ENCODE peak calls at places on chromosomes 4 and X, in eight cellular contexts. One of them, this sample, is unnamed.

GRCh38 chr4:8863759-8864682 is 7.6 kb downstream of the HMX1 start:
- DNase-seq in uterus: no peak
- DNase-seq in heart left ventricle: peak; percentile 20
- DNase-seq in pancreas: no peak
- DNase-seq in lower lobe of right lung: no peak
- DNase-seq in adrenal gland: no peak
- DNase-seq in fibroblast of lung: no peak
- DNase-seq in CD8-positive, alpha-beta T cell: no peak
- DNase-seq in this sample: no peak

GRCh38 chrX:153692611-153693156 is 5.0 kb downstream of the SLC6A8 start:
- DNase-seq in uterus: no peak
- DNase-seq in heart left ventricle: no peak
- DNase-seq in pancreas: no peak
- DNase-seq in lower lobe of right lung: no peak
- DNase-seq in adrenal gland: no peak
- DNase-seq in fibroblast of lung: no peak
- DNase-seq in CD8-positive, alpha-beta T cell: no peak
- DNase-seq in this sample: no peak

GRCh38 chrX:69556094-69557011 is 52.2 kb downstream of the NALF2 start:
- DNase-seq in uterus: peak; percentile 43
- DNase-seq in heart left ventricle: no peak
- DNase-seq in pancreas: no peak
- DNase-seq in lower lobe of right lung: no peak
- DNase-seq in adrenal gland: peak; percentile 92
- DNase-seq in fibroblast of lung: peak; percentile 26
- DNase-seq in CD8-positive, alpha-beta T cell: no peak
- DNase-seq in this sample: no peak

GRCh38 chrX:118116308-118117068 is at the start of gene KLHL13:
- DNase-seq in uterus: peak; percentile 54
- DNase-seq in heart left ventricle: peak; percentile 57
- DNase-seq in pancreas: peak; percentile 67
- DNase-seq in lower lobe of right lung: peak; percentile 27
- DNase-seq in adrenal gland: peak; percentile 52
- DNase-seq in fibroblast of lung: peak; percentile 39
- DNase-seq in CD8-positive, alpha-beta T cell: no peak
- DNase-seq in this sample: no peak

GRCh38 chr4:161702287-161702686 is 461.5 kb downstream of the FSTL5 start:
- DNase-seq in uterus: no peak
- DNase-seq in heart left ventricle: no peak
- DNase-seq in pancreas: no peak
- DNase-seq in lower lobe of right lung: no peak
- DNase-seq in adrenal gland: no peak
- DNase-seq in fibroblast of lung: no peak
- DNase-seq in CD8-positive, alpha-beta T cell: no peak
- DNase-seq in this sample: no peak

GRCh38 chr4:117156806-117157205 is 71.4 kb upstream of the TRAM1L1 start:
- DNase-seq in uterus: no peak
- DNase-seq in heart left ventricle: no peak
- DNase-seq in pancreas: no peak
- DNase-seq in lower lobe of right lung: no peak
- DNase-seq in adrenal gland: no peak
- DNase-seq in fibroblast of lung: no peak
- DNase-seq in CD8-positive, alpha-beta T cell: no peak
- DNase-seq in this sample: no peak

GRCh38 chr4:126269106-126269505 is 954.4 kb downstream of the FAT4 start:
- DNase-seq in uterus: no peak
- DNase-seq in heart left ventricle: no peak
- DNase-seq in pancreas: no peak
- DNase-seq in lower lobe of right lung: no peak
- DNase-seq in adrenal gland: no peak
- DNase-seq in fibroblast of lung: peak; percentile 35
- DNase-seq in CD8-positive, alpha-beta T cell: no peak
- DNase-seq in this sample: no peak

GRCh38 chr4:158461336-158461735 is 60.3 kb upstream of the RXFP1 start:
- DNase-seq in uterus: no peak
- DNase-seq in heart left ventricle: no peak
- DNase-seq in pancreas: no peak
- DNase-seq in lower lobe of right lung: no peak
- DNase-seq in adrenal gland: no peak
- DNase-seq in fibroblast of lung: no peak
- DNase-seq in CD8-positive, alpha-beta T cell: no peak
- DNase-seq in this sample: no peak

GRCh38 chr4:78922207-78922606 is 17.0 kb downstream of the PAQR3 start:
- DNase-seq in uterus: no peak
- DNase-seq in heart left ventricle: no peak
- DNase-seq in pancreas: no peak
- DNase-seq in lower lobe of right lung: no peak
- DNase-seq in adrenal gland: no peak
- DNase-seq in fibroblast of lung: peak; percentile 28
- DNase-seq in CD8-positive, alpha-beta T cell: no peak
- DNase-seq in this sample: no peak

GRCh38 chr4:31458813-31459212 is 738.6 kb downstream of the PCDH7 start:
- DNase-seq in uterus: no peak
- DNase-seq in heart left ventricle: no peak
- DNase-seq in pancreas: no peak
- DNase-seq in lower lobe of right lung: no peak
- DNase-seq in adrenal gland: no peak
- DNase-seq in fibroblast of lung: peak; percentile 20
- DNase-seq in CD8-positive, alpha-beta T cell: no peak
- DNase-seq in this sample: no peak

GRCh38 chrX:81336455-81337144 is 134.7 kb downstream of the SH3BGRL start:
- DNase-seq in uterus: no peak
- DNase-seq in heart left ventricle: no peak
- DNase-seq in pancreas: no peak
- DNase-seq in lower lobe of right lung: no peak
- DNase-seq in adrenal gland: no peak
- DNase-seq in fibroblast of lung: peak; percentile 55
- DNase-seq in CD8-positive, alpha-beta T cell: no peak
- DNase-seq in this sample: no peak

GRCh38 chrX:123625952-123626351 is 106.9 kb downstream of the THOC2 start:
- DNase-seq in uterus: no peak
- DNase-seq in heart left ventricle: no peak
- DNase-seq in pancreas: no peak
- DNase-seq in lower lobe of right lung: no peak
- DNase-seq in adrenal gland: no peak
- DNase-seq in fibroblast of lung: no peak
- DNase-seq in CD8-positive, alpha-beta T cell: no peak
- DNase-seq in this sample: no peak

GRCh38 chrX:129545408-129545807 is 5.3 kb downstream of the OCRL start:
- DNase-seq in uterus: no peak
- DNase-seq in heart left ventricle: no peak
- DNase-seq in pancreas: no peak
- DNase-seq in lower lobe of right lung: no peak
- DNase-seq in adrenal gland: no peak
- DNase-seq in fibroblast of lung: no peak
- DNase-seq in CD8-positive, alpha-beta T cell: no peak
- DNase-seq in this sample: no peak

GRCh38 chr4:54440394-54441223 is 211.5 kb downstream of the PDGFRA start:
- DNase-seq in uterus: no peak
- DNase-seq in heart left ventricle: no peak
- DNase-seq in pancreas: no peak
- DNase-seq in lower lobe of right lung: no peak
- DNase-seq in adrenal gland: no peak
- DNase-seq in fibroblast of lung: peak; percentile 56
- DNase-seq in CD8-positive, alpha-beta T cell: no peak
- DNase-seq in this sample: no peak

GRCh38 chrX:81377329-81377728 is 175.4 kb downstream of the SH3BGRL start:
- DNase-seq in uterus: no peak
- DNase-seq in heart left ventricle: no peak
- DNase-seq in pancreas: no peak
- DNase-seq in lower lobe of right lung: no peak
- DNase-seq in adrenal gland: no peak
- DNase-seq in fibroblast of lung: peak; percentile 51
- DNase-seq in CD8-positive, alpha-beta T cell: no peak
- DNase-seq in this sample: no peak

GRCh38 chr4:112234952-112235609 is 3.5 kb downstream of the AP1AR start:
- DNase-seq in uterus: peak; percentile 81
- DNase-seq in heart left ventricle: no peak
- DNase-seq in pancreas: no peak
- DNase-seq in lower lobe of right lung: no peak
- DNase-seq in adrenal gland: peak; percentile 90
- DNase-seq in fibroblast of lung: peak; percentile 93
- DNase-seq in CD8-positive, alpha-beta T cell: peak; percentile 31
- DNase-seq in this sample: no peak

GRCh38 chrX:17848545-17849265 is 12.4 kb downstream of the RAI2 start:
- DNase-seq in uterus: no peak
- DNase-seq in heart left ventricle: no peak
- DNase-seq in pancreas: no peak
- DNase-seq in lower lobe of right lung: no peak
- DNase-seq in adrenal gland: no peak
- DNase-seq in fibroblast of lung: no peak
- DNase-seq in CD8-positive, alpha-beta T cell: no peak
- DNase-seq in this sample: peak; percentile 5

DNA sequence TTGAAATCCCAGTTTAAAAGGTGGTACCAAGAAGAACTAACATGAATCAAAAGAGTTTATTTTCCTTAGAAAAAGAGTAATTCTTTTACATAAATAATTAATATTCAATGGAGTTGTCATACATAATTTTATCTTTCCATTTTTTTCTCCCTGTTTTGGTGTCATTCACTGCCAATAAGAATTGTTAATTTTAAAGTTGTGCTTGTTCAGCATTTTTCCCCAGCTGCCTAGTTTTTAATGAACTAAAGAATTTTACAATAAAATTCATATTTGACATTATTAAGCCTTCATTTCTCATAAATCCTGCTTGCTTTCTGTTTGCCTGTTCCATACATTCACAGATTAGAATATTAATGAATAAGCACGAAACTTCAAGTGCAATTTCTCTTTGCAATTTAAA is 393.6 kb downstream of the GRXCR1 start:
- DNase-seq in uterus: no peak
- DNase-seq in heart left ventricle: no peak
- DNase-seq in pancreas: no peak
- DNase-seq in lower lobe of right lung: no peak
- DNase-seq in adrenal gland: no peak
- DNase-seq in fibroblast of lung: no peak
- DNase-seq in CD8-positive, alpha-beta T cell: no peak
- DNase-seq in this sample: no peak
- H3K9me3 ChIP-seq in uterus: no peaks in the 10 kb centered on the region
- H3K9me3 ChIP-seq in heart left ventricle: no peaks in the 10 kb centered on the region
- H3K9me3 ChIP-seq in pancreas: no peaks in the 10 kb centered on the region
- H3K9me3 ChIP-seq in lower lobe of right lung: no peaks in the 10 kb centered on the region
- H3K9me3 ChIP-seq in adrenal gland: no peaks in the 10 kb centered on the region
- H3K9me3 ChIP-seq in fibroblast of lung: no peaks in the 10 kb centered on the region
- H3K9me3 ChIP-seq in CD8-positive, alpha-beta T cell: no peaks in the 10 kb centered on the region
- H3K9me3 ChIP-seq in this sample: no peaks in the 10 kb centered on the region

GRCh38 chr4:168480991-168481588 is 798 bp upstream of the DDX60L start:
- DNase-seq in uterus: peak; percentile 23
- DNase-seq in heart left ventricle: no peak
- DNase-seq in pancreas: no peak
- DNase-seq in lower lobe of right lung: no peak
- DNase-seq in adrenal gland: peak; percentile 61
- DNase-seq in fibroblast of lung: peak; percentile 72
- DNase-seq in CD8-positive, alpha-beta T cell: peak; percentile 16
- DNase-seq in this sample: no peak
- H3K4me3 ChIP-seq in uterus: peak overlapping the region; percentile 73
- H3K4me3 ChIP-seq in heart left ventricle: peak overlapping the region; percentile 64
- H3K4me3 ChIP-seq in pancreas: peak overlapping the region; percentile 80
- H3K4me3 ChIP-seq in lower lobe of right lung: peak overlapping the region; percentile 66
- H3K4me3 ChIP-seq in adrenal gland: peak overlapping the region; percentile 87
- H3K4me3 ChIP-seq in fibroblast of lung: peak overlapping the region; percentile 87
- H3K4me3 ChIP-seq in CD8-positive, alpha-beta T cell: peak overlapping the region; percentile 56
- H3K4me3 ChIP-seq in this sample: peak overlapping the region; percentile 75

DNA sequence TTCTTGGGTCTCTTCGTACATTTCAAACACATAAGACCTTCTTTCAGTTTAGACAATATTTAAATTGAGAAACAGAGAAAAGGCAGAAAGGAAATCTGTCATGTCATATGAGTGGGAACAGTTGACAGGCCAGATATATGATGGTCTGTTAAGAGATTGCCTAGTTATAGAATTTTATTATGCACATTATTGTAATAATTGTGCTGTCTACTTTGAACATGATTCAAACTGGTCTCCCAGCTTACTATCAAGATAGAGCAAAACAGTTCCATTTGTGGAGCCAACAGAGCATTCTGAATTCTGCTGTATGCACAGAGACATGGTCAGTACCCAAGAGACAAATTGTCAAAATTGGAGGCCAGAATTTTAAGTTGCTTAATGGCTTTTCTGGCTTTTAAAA is 139.4 kb downstream of the FBXO8 start:
- DNase-seq in uterus: no peak
- DNase-seq in heart left ventricle: no peak
- DNase-seq in pancreas: no peak
- DNase-seq in lower lobe of right lung: no peak
- DNase-seq in adrenal gland: no peak
- DNase-seq in fibroblast of lung: no peak
- DNase-seq in CD8-positive, alpha-beta T cell: no peak
- DNase-seq in this sample: no peak
- TF ChIP-seq CTCF in uterus: no peak
- TF ChIP-seq CTCF in heart left ventricle: no peak
- TF ChIP-seq CTCF in pancreas: no peak
- TF ChIP-seq CTCF in lower lobe of right lung: no peak
- TF ChIP-seq CTCF in adrenal gland: no peak
- TF ChIP-seq CTCF in fibroblast of lung: no peak
- TF ChIP-seq CTCF in CD8-positive, alpha-beta T cell: no peak
- TF ChIP-seq CTCF in this sample: no peak

GRCh38 chrX:47447607-47448006 is 35.4 kb downstream of the ZNF41 start:
- DNase-seq in uterus: no peak
- DNase-seq in heart left ventricle: no peak
- DNase-seq in pancreas: no peak
- DNase-seq in lower lobe of right lung: no peak
- DNase-seq in adrenal gland: no peak
- DNase-seq in fibroblast of lung: no peak
- DNase-seq in CD8-positive, alpha-beta T cell: no peak
- DNase-seq in this sample: no peak

GRCh38 chrX:47446431-47446830 is 36.6 kb downstream of the ZNF41 start:
- DNase-seq in uterus: no peak
- DNase-seq in heart left ventricle: no peak
- DNase-seq in pancreas: no peak
- DNase-seq in lower lobe of right lung: no peak
- DNase-seq in adrenal gland: no peak
- DNase-seq in fibroblast of lung: no peak
- DNase-seq in CD8-positive, alpha-beta T cell: no peak
- DNase-seq in this sample: no peak

GRCh38 chrX:47448165-47448806 is 34.7 kb downstream of the ZNF41 start:
- DNase-seq in uterus: no peak
- DNase-seq in heart left ventricle: no peak
- DNase-seq in pancreas: no peak
- DNase-seq in lower lobe of right lung: no peak
- DNase-seq in adrenal gland: no peak
- DNase-seq in fibroblast of lung: no peak
- DNase-seq in CD8-positive, alpha-beta T cell: no peak
- DNase-seq in this sample: no peak

GRCh38 chrX:47452112-47452511 is 30.9 kb downstream of the ZNF41 start:
- DNase-seq in uterus: no peak
- DNase-seq in heart left ventricle: no peak
- DNase-seq in pancreas: no peak
- DNase-seq in lower lobe of right lung: no peak
- DNase-seq in adrenal gland: no peak
- DNase-seq in fibroblast of lung: no peak
- DNase-seq in CD8-positive, alpha-beta T cell: no peak
- DNase-seq in this sample: no peak

DNA sequence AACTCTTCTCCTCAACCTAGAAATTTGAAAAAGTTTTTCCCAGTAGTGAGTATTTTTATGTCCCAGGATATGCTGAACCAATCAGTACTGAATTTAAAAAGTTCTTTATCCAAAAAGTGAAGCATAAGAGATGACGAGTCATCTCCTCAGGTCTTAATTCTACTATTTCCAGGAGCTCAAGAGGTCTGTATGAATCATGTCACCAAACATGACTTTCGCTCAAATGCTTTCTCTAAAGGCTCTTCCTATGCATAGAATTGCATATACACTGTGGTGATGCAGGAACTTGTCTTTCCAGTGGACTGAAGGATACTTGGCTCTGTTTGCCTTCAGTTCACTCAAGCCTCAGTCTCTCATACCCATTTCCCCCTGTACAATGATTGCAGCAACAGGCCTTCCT is 36.1 kb downstream of the ZNF41 start:
- DNase-seq in uterus: no peak
- DNase-seq in heart left ventricle: no peak
- DNase-seq in pancreas: no peak
- DNase-seq in lower lobe of right lung: no peak
- DNase-seq in adrenal gland: no peak
- DNase-seq in fibroblast of lung: no peak
- DNase-seq in CD8-positive, alpha-beta T cell: no peak
- DNase-seq in this sample: no peak
- H3K9me3 ChIP-seq in uterus: no peaks in the 10 kb centered on the region
- H3K9me3 ChIP-seq in heart left ventricle: peaks cover 18% of the 10 kb centered on the region
- H3K9me3 ChIP-seq in pancreas: no peaks in the 10 kb centered on the region
- H3K9me3 ChIP-seq in lower lobe of right lung: peaks cover 8% of the 10 kb centered on the region
- H3K9me3 ChIP-seq in adrenal gland: no peaks in the 10 kb centered on the region
- H3K9me3 ChIP-seq in fibroblast of lung: no peaks in the 10 kb centered on the region
- H3K9me3 ChIP-seq in CD8-positive, alpha-beta T cell: peaks cover 11% of the 10 kb centered on the region
- H3K9me3 ChIP-seq in this sample: no peaks in the 10 kb centered on the region

This sample was measured in esophagus muscularis mucosa.